ENCODE peak calls at places on chromosome 7, in four cellular contexts. One of them, this sample, is unnamed.

GRCh38 chr7:132680590-132680989 is 104.3 kb upstream of the PLXNA4 start:
- DNase-seq in EL: no peak
- DNase-seq in NCI-H1436: no peak
- DNase-seq in stimulated activated CD4-positive, alpha-beta T cell treated with anti-CD3 and anti-CD28 coated beads, Interleukin-2, amount 100 ng/mL, for 24 hours: no peak
- DNase-seq in this sample: no peak

GRCh38 chr7:75762350-75762917 is 9.6 kb downstream of the CCL26 start:
- DNase-seq in stimulated activated CD4-positive, alpha-beta T cell treated with anti-CD3 and anti-CD28 coated beads, Interleukin-2, amount 100 ng/mL, for 24 hours: no peak
- DNase-seq in NCI-H1436: peak; percentile 56
- DNase-seq in EL: peak; percentile 63
- DNase-seq in this sample: no peak

GRCh38 chr7:96236198-96237039 is 85.5 kb downstream of the SLC25A13 start:
- DNase-seq in stimulated activated CD4-positive, alpha-beta T cell treated with anti-CD3 and anti-CD28 coated beads, Interleukin-2, amount 100 ng/mL, for 24 hours: no peak
- DNase-seq in EL: peak; percentile 80
- DNase-seq in NCI-H1436: no peak
- DNase-seq in this sample: no peak

GRCh38 chr7:45627691-45628456 is 53.7 kb downstream of the ADCY1 start:
- DNase-seq in NCI-H1436: no peak
- DNase-seq in stimulated activated CD4-positive, alpha-beta T cell treated with anti-CD3 and anti-CD28 coated beads, Interleukin-2, amount 100 ng/mL, for 24 hours: no peak
- DNase-seq in EL: no peak
- DNase-seq in this sample: no peak

GRCh38 chr7:17559388-17559787 is 260.9 kb downstream of the AHR start:
- DNase-seq in EL: no peak
- DNase-seq in stimulated activated CD4-positive, alpha-beta T cell treated with anti-CD3 and anti-CD28 coated beads, Interleukin-2, amount 100 ng/mL, for 24 hours: no peak
- DNase-seq in NCI-H1436: no peak
- DNase-seq in this sample: no peak

GRCh38 chr7:137272249-137272648 is 71.3 kb downstream of the PTN start:
- DNase-seq in EL: no peak
- DNase-seq in stimulated activated CD4-positive, alpha-beta T cell treated with anti-CD3 and anti-CD28 coated beads, Interleukin-2, amount 100 ng/mL, for 24 hours: no peak
- DNase-seq in NCI-H1436: no peak
- DNase-seq in this sample: no peak

GRCh38 chr7:149010451-149010850 is 17.9 kb downstream of the PDIA4 start:
- DNase-seq in EL: no peak
- DNase-seq in NCI-H1436: no peak
- DNase-seq in stimulated activated CD4-positive, alpha-beta T cell treated with anti-CD3 and anti-CD28 coated beads, Interleukin-2, amount 100 ng/mL, for 24 hours: no peak
- DNase-seq in this sample: no peak

GRCh38 chr7:144087230-144087629 is 1.2 kb downstream of the OR2A12 start:
- DNase-seq in NCI-H1436: no peak
- DNase-seq in stimulated activated CD4-positive, alpha-beta T cell treated with anti-CD3 and anti-CD28 coated beads, Interleukin-2, amount 100 ng/mL, for 24 hours: no peak
- DNase-seq in EL: no peak
- DNase-seq in this sample: no peak

GRCh38 chr7:22302951-22303423 is 54.0 kb downstream of the RAPGEF5 start:
- DNase-seq in stimulated activated CD4-positive, alpha-beta T cell treated with anti-CD3 and anti-CD28 coated beads, Interleukin-2, amount 100 ng/mL, for 24 hours: no peak
- DNase-seq in EL: no peak
- DNase-seq in NCI-H1436: peak; percentile 2
- DNase-seq in this sample: no peak

GRCh38 chr7:148700693-148701092 is 2.0 kb downstream of the CUL1 start:
- DNase-seq in NCI-H1436: no peak
- DNase-seq in stimulated activated CD4-positive, alpha-beta T cell treated with anti-CD3 and anti-CD28 coated beads, Interleukin-2, amount 100 ng/mL, for 24 hours: peak; percentile 64
- DNase-seq in EL: peak; percentile 54
- DNase-seq in this sample: no peak

GRCh38 chr7:92645531-92646061 is 55.4 kb upstream of the FAM133B start:
- DNase-seq in EL: no peak
- DNase-seq in NCI-H1436: no peak
- DNase-seq in stimulated activated CD4-positive, alpha-beta T cell treated with anti-CD3 and anti-CD28 coated beads, Interleukin-2, amount 100 ng/mL, for 24 hours: peak; percentile 43
- DNase-seq in this sample: no peak

GRCh38 chr7:4683884-4684565 is 1.9 kb downstream of the FOXK1 start:
- DNase-seq in EL: peak; percentile 79
- DNase-seq in stimulated activated CD4-positive, alpha-beta T cell treated with anti-CD3 and anti-CD28 coated beads, Interleukin-2, amount 100 ng/mL, for 24 hours: peak; percentile 44
- DNase-seq in NCI-H1436: no peak
- DNase-seq in this sample: no peak

GRCh38 chr7:2708547-2709310 is 20.7 kb downstream of the AMZ1 start:
- DNase-seq in NCI-H1436: no peak
- DNase-seq in stimulated activated CD4-positive, alpha-beta T cell treated with anti-CD3 and anti-CD28 coated beads, Interleukin-2, amount 100 ng/mL, for 24 hours: no peak
- DNase-seq in EL: no peak
- DNase-seq in this sample: no peak

GRCh38 chr7:90720970-90721768 is 125.0 kb downstream of the CDK14 start:
- DNase-seq in NCI-H1436: no peak
- DNase-seq in EL: peak; percentile 62
- DNase-seq in stimulated activated CD4-positive, alpha-beta T cell treated with anti-CD3 and anti-CD28 coated beads, Interleukin-2, amount 100 ng/mL, for 24 hours: no peak
- DNase-seq in this sample: peak; percentile 72

This sample was measured in mucosa of gallbladder.